ENCODE peak calls at places on chromosome 6, in eight cellular contexts. One of them, this sample, is unnamed.

GRCh38 chr6:63307581-63308246 is 12.1 kb downstream of the LGSN start:
- DNase-seq in IMR-90: peak; percentile 64
- DNase-seq in AG10803: peak; percentile 51
- DNase-seq in fibroblast of pulmonary artery: peak; percentile 70
- DNase-seq in fibroblast of lung: peak; percentile 11
- DNase-seq in cardiac muscle cell: peak; percentile 67
- DNase-seq in astrocyte of the spinal cord: peak; percentile 40
- DNase-seq in AG09309: peak; percentile 20
- DNase-seq in this sample: peak; percentile 65

GRCh38 chr6:104795363-104795762 is 64.4 kb downstream of the HACE1 start:
- DNase-seq in IMR-90: no peak
- DNase-seq in AG10803: no peak
- DNase-seq in fibroblast of pulmonary artery: no peak
- DNase-seq in fibroblast of lung: no peak
- DNase-seq in cardiac muscle cell: no peak
- DNase-seq in astrocyte of the spinal cord: no peak
- DNase-seq in AG09309: no peak
- DNase-seq in this sample: no peak

GRCh38 chr6:34074064-34074739 is 71.7 kb downstream of the GRM4 start:
- DNase-seq in IMR-90: no peak
- DNase-seq in AG10803: no peak
- DNase-seq in fibroblast of pulmonary artery: no peak
- DNase-seq in fibroblast of lung: no peak
- DNase-seq in cardiac muscle cell: no peak
- DNase-seq in astrocyte of the spinal cord: no peak
- DNase-seq in AG09309: no peak
- DNase-seq in this sample: no peak

GRCh38 chr6:1720620-1721322 is 111.1 kb downstream of the FOXC1 start:
- DNase-seq in IMR-90: no peak
- DNase-seq in AG10803: no peak
- DNase-seq in fibroblast of pulmonary artery: no peak
- DNase-seq in fibroblast of lung: no peak
- DNase-seq in cardiac muscle cell: no peak
- DNase-seq in astrocyte of the spinal cord: no peak
- DNase-seq in AG09309: no peak
- DNase-seq in this sample: no peak

GRCh38 chr6:144190593-144190992 is 40.3 kb downstream of the STX11 start:
- DNase-seq in IMR-90: peak; percentile 79
- DNase-seq in AG10803: peak; percentile 59
- DNase-seq in fibroblast of pulmonary artery: peak; percentile 88
- DNase-seq in fibroblast of lung: peak; percentile 70
- DNase-seq in cardiac muscle cell: peak; percentile 74
- DNase-seq in astrocyte of the spinal cord: peak; percentile 57
- DNase-seq in AG09309: no peak
- DNase-seq in this sample: peak; percentile 95

GRCh38 chr6:45626087-45626891 is 248.6 kb upstream of the SUPT3H start:
- DNase-seq in IMR-90: peak; percentile 84
- DNase-seq in AG10803: peak; percentile 90
- DNase-seq in fibroblast of pulmonary artery: peak; percentile 70
- DNase-seq in fibroblast of lung: peak; percentile 90
- DNase-seq in cardiac muscle cell: peak; percentile 85
- DNase-seq in astrocyte of the spinal cord: peak; percentile 80
- DNase-seq in AG09309: no peak
- DNase-seq in this sample: peak; percentile 99

GRCh38 chr6:22928775-22929174 is 359.4 kb downstream of the HDGFL1 start:
- DNase-seq in IMR-90: no peak
- DNase-seq in AG10803: no peak
- DNase-seq in fibroblast of pulmonary artery: no peak
- DNase-seq in fibroblast of lung: no peak
- DNase-seq in cardiac muscle cell: no peak
- DNase-seq in astrocyte of the spinal cord: no peak
- DNase-seq in AG09309: no peak
- DNase-seq in this sample: no peak

GRCh38 chr6:94251878-94252277 is 832.5 kb upstream of the EPHA7 start:
- DNase-seq in IMR-90: no peak
- DNase-seq in AG10803: no peak
- DNase-seq in fibroblast of pulmonary artery: no peak
- DNase-seq in fibroblast of lung: no peak
- DNase-seq in cardiac muscle cell: no peak
- DNase-seq in astrocyte of the spinal cord: no peak
- DNase-seq in AG09309: no peak
- DNase-seq in this sample: no peak

GRCh38 chr6:132548746-132549463 is 3.6 kb upstream of the TAAR8 start:
- DNase-seq in IMR-90: no peak
- DNase-seq in AG10803: no peak
- DNase-seq in fibroblast of pulmonary artery: no peak
- DNase-seq in fibroblast of lung: no peak
- DNase-seq in cardiac muscle cell: no peak
- DNase-seq in astrocyte of the spinal cord: no peak
- DNase-seq in AG09309: no peak
- DNase-seq in this sample: no peak

GRCh38 chr6:2979819-2980464 is 8.6 kb upstream of the SERPINB6 start:
- DNase-seq in IMR-90: no peak
- DNase-seq in AG10803: no peak
- DNase-seq in fibroblast of pulmonary artery: peak; percentile 68
- DNase-seq in fibroblast of lung: peak; percentile 73
- DNase-seq in cardiac muscle cell: peak; percentile 70
- DNase-seq in astrocyte of the spinal cord: no peak
- DNase-seq in AG09309: no peak
- DNase-seq in this sample: no peak

DNA sequence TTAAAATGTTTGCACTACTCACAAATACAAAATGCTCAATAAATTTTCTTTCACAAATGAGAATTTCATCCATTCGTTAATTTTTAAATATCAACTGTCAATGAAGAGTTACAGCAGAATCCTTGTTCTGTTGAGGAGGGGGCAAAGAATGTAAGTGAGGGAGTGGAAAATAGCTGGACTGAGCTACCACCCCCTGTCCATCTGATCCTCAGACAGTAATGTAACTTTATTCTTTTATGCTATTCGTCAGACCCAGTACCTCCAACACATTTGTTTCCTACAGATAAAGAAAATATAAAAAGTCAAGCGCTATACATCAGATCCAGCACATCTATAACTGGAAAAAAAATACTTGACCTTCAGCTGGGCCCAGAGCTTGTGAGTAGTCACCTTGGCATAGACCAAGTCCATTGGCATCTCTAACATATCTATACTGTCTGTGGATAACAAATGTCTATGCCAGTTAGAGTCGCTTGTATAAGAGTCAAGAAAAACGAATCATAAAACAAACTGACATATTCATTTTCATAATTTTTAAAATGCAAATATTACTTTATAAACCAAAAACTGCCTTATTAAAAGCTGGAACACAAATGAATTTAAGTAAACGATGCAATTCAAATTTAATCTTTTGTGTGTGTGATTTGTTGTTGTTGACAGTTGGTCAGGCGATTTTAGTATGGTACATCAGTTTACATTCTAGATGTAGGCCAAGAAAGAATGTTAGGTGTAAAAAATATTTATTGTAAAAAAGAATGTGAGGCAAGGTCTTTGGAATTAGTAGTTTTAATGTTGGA is 57.2 kb upstream of the HFE start:
- DNase-seq in IMR-90: no peak
- DNase-seq in AG10803: no peak
- DNase-seq in fibroblast of pulmonary artery: no peak
- DNase-seq in fibroblast of lung: no peak
- DNase-seq in cardiac muscle cell: no peak
- DNase-seq in astrocyte of the spinal cord: no peak
- DNase-seq in AG09309: no peak
- DNase-seq in this sample: no peak
- H3K4me3 ChIP-seq in IMR-90: no peak overlapping the region
- H3K4me3 ChIP-seq in AG10803: no peak overlapping the region
- H3K4me3 ChIP-seq in fibroblast of pulmonary artery: no peak overlapping the region
- H3K4me3 ChIP-seq in fibroblast of lung: peak overlapping the region; percentile 10
- H3K4me3 ChIP-seq in cardiac muscle cell: peak overlapping the region; percentile 47
- H3K4me3 ChIP-seq in astrocyte of the spinal cord: no peak overlapping the region
- H3K4me3 ChIP-seq in AG09309: no peak overlapping the region
- H3K4me3 ChIP-seq in this sample: no peak overlapping the region

GRCh38 chr6:13648850-13649249 is 33.7 kb downstream of the NOL7 start:
- DNase-seq in IMR-90: no peak
- DNase-seq in AG10803: no peak
- DNase-seq in fibroblast of pulmonary artery: no peak
- DNase-seq in fibroblast of lung: no peak
- DNase-seq in cardiac muscle cell: no peak
- DNase-seq in astrocyte of the spinal cord: no peak
- DNase-seq in AG09309: no peak
- DNase-seq in this sample: no peak
- H3K4me3 ChIP-seq in IMR-90: no peak overlapping the region
- H3K4me3 ChIP-seq in AG10803: no peak overlapping the region
- H3K4me3 ChIP-seq in fibroblast of pulmonary artery: no peak overlapping the region
- H3K4me3 ChIP-seq in fibroblast of lung: no peak overlapping the region
- H3K4me3 ChIP-seq in cardiac muscle cell: no peak overlapping the region
- H3K4me3 ChIP-seq in astrocyte of the spinal cord: no peak overlapping the region
- H3K4me3 ChIP-seq in AG09309: no peak overlapping the region
- H3K4me3 ChIP-seq in this sample: no peak overlapping the region

GRCh38 chr6:128512296-128512695 is 8.1 kb downstream of the PTPRK start:
- DNase-seq in IMR-90: no peak
- DNase-seq in AG10803: no peak
- DNase-seq in fibroblast of pulmonary artery: no peak
- DNase-seq in fibroblast of lung: no peak
- DNase-seq in cardiac muscle cell: no peak
- DNase-seq in astrocyte of the spinal cord: no peak
- DNase-seq in AG09309: no peak
- DNase-seq in this sample: no peak
- H3K4me3 ChIP-seq in IMR-90: no peak overlapping the region
- H3K4me3 ChIP-seq in AG10803: no peak overlapping the region
- H3K4me3 ChIP-seq in fibroblast of pulmonary artery: no peak overlapping the region
- H3K4me3 ChIP-seq in fibroblast of lung: no peak overlapping the region
- H3K4me3 ChIP-seq in cardiac muscle cell: no peak overlapping the region
- H3K4me3 ChIP-seq in astrocyte of the spinal cord: no peak overlapping the region
- H3K4me3 ChIP-seq in AG09309: no peak overlapping the region
- H3K4me3 ChIP-seq in this sample: no peak overlapping the region

GRCh38 chr6:49662231-49662876 is 25.7 kb upstream of the RHAG start:
- DNase-seq in IMR-90: no peak
- DNase-seq in AG10803: no peak
- DNase-seq in fibroblast of pulmonary artery: no peak
- DNase-seq in fibroblast of lung: no peak
- DNase-seq in cardiac muscle cell: no peak
- DNase-seq in astrocyte of the spinal cord: no peak
- DNase-seq in AG09309: no peak
- DNase-seq in this sample: no peak
- H3K4me3 ChIP-seq in IMR-90: no peak overlapping the region
- H3K4me3 ChIP-seq in AG10803: no peak overlapping the region
- H3K4me3 ChIP-seq in fibroblast of pulmonary artery: no peak overlapping the region
- H3K4me3 ChIP-seq in fibroblast of lung: no peak overlapping the region
- H3K4me3 ChIP-seq in cardiac muscle cell: no peak overlapping the region
- H3K4me3 ChIP-seq in astrocyte of the spinal cord: no peak overlapping the region
- H3K4me3 ChIP-seq in AG09309: no peak overlapping the region
- H3K4me3 ChIP-seq in this sample: no peak overlapping the region

This sample was measured in fibroblast of mammary gland.